ENCODE peak calls at places on chromosomes 1 and 21, in eight cellular contexts. G, B, X, P, R, K, S and Q are unnamed samples.

GRCh38 chr1:173413271-173413707 is 63.8 kb upstream of the PRDX6 start:
- DNase-seq in G (no peak), B (no peak), X (no peak), P (no peak), R (no peak), K (peak), S (no peak), Q (no peak)

GRCh38 chr1:165928075-165928731 is 100.8 kb downstream of the UCK2 start:
- DNase-seq in G (peak), B (peak), X (peak), P (peak), R (peak), K (peak), S (no peak), Q (peak)

GRCh38 chr1:14403961-14404645 is 194.4 kb upstream of the KAZN start:
- DNase-seq in G (no peak), B (no peak), X (no peak), P (peak), R (peak), K (no peak), S (no peak), Q (no peak)

GRCh38 chr1:218384576-218384975 is 39.4 kb downstream of the TGFB2 start:
- DNase-seq in G (no peak), B (no peak), X (no peak), P (no peak), R (no peak), K (no peak), S (no peak), Q (peak)

GRCh38 chr21:44378646-44379581 is 25.5 kb downstream of the TRPM2 start:
- DNase-seq in G (no peak), B (no peak), X (no peak), P (no peak), R (no peak), K (no peak), S (no peak), Q (no peak)

GRCh38 chr1:201713093-201713810 is 115.7 kb upstream of the IPO9 start:
- DNase-seq in G (peak), B (peak), X (peak), P (peak), R (peak), K (no peak), S (peak), Q (no peak)

GRCh38 chr1:25022361-25023189 is 92.5 kb upstream of the RUNX3 start:
- DNase-seq in G (no peak), B (no peak), X (peak), P (peak), R (peak), K (peak), S (peak), Q (peak)

GRCh38 chr1:177385760-177386698 is 215.3 kb downstream of the BRINP2 start:
- DNase-seq in G (no peak), B (no peak), X (peak), P (no peak), R (no peak), K (peak), S (no peak), Q (peak)

GRCh38 chr1:26702680-26703038 is 6.8 kb downstream of the ARID1A start:
- DNase-seq in G (no peak), B (no peak), X (no peak), P (no peak), R (no peak), K (peak), S (no peak), Q (no peak)

GRCh38 chr1:203650012-203650836 is 23.6 kb downstream of the ATP2B4 start:
- DNase-seq in G (peak), B (peak), X (peak), P (peak), R (peak), K (peak), S (peak), Q (peak)

GRCh38 chr1:43540653-43541071 is 10.0 kb downstream of the PTPRF start:
- DNase-seq in G (no peak), B (no peak), X (no peak), P (no peak), R (no peak), K (no peak), S (no peak), Q (no peak)

GRCh38 chr1:212917134-212917485 is 33.2 kb upstream of the VASH2 start:
- DNase-seq in G (no peak), B (no peak), X (no peak), P (no peak), R (no peak), K (no peak), S (no peak), Q (no peak)

GRCh38 chr1:198529414-198529813 is 11.1 kb downstream of the ATP6V1G3 start:
- DNase-seq in G (no peak), B (peak), X (no peak), P (no peak), R (no peak), K (no peak), S (no peak), Q (no peak)

GRCh38 chr1:35707253-35708178 is 11.2 kb downstream of the C1orf216 start:
- DNase-seq in G (peak), B (no peak), X (peak), P (peak), R (peak), K (no peak), S (peak), Q (peak)

GRCh38 chr1:39407889-39408640 is 83.4 kb upstream of the BMP8A start:
- DNase-seq in G (peak), B (peak), X (peak), P (peak), R (peak), K (no peak), S (no peak), Q (peak)

GRCh38 chr1:118788372-118788955 is 199.7 kb downstream of the TBX15 start:
- DNase-seq in G (peak), B (peak), X (no peak), P (no peak), R (no peak), K (peak), S (no peak), Q (peak)

GRCh38 chr1:32247983-32248889 is 1.2 kb downstream of the FAM167B start:
- DNase-seq in G (peak), B (peak), X (peak), P (peak), R (peak), K (peak), S (peak), Q (peak)

GRCh38 chr1:110292327-110292741 is 46.8 kb upstream of the RBM15 start:
- DNase-seq in G (peak), B (no peak), X (no peak), P (no peak), R (peak), K (no peak), S (no peak), Q (no peak)

GRCh38 chr1:119674835-119675289 is 26.8 kb upstream of the ZNF697 start:
- DNase-seq in G (peak), B (peak), X (peak), P (peak), R (peak), K (peak), S (peak), Q (peak)